ENCODE peak calls at places on chromosome 1, in ten cellular contexts. V is G401; L is MM.1S; M is stimulated activated CD4-positive, alpha-beta T cell treated with anti-CD3 and anti-CD28 coated beads, Interleukin-15, amount 100 ng/mL, for 1 hour; Y is AG20443; N is C1 segment of cervical spinal cord; U is stomach; W is activated gamma-delta T cell; X is hepatic stellate cell; O is tibial nerve. R is an unnamed sample.
A peak's percentile ranks its signal among the peaks of the same experiment; 100 is the strongest.

GRCh38 chr1:201422026-201422425 is 496 bp upstream of the TNNI1 start:
- DNase-seq in V (no peak), L (no peak), M (no peak), Y (no peak), N (no peak), U (no peak), W (no peak), X (no peak), O (no peak), R (no peak)

GRCh38 chr1:94417702-94417961 is 557 bp upstream of the ABCD3 start:
- DNase-seq in V (no peak), L (no peak), M (no peak), Y (no peak), N (no peak), U (no peak), W (no peak), X (no peak), O (no peak), R (no peak)

GRCh38 chr1:214420833-214421232 is 130.6 kb downstream of the PTPN14 start:
- DNase-seq in V (no peak), L (no peak), M (no peak), Y (no peak), N (no peak), U (no peak), W (no peak), X (no peak), O (no peak), R (no peak)

GRCh38 chr1:111649648-111650047 is 30.1 kb downstream of the RAP1A start:
- DNase-seq in V (no peak), L (no peak), M (no peak), Y (no peak), N (no peak), U (no peak), W (no peak), X (no peak), O (no peak), R (no peak)

GRCh38 chr1:116971481-116971880 is 30.1 kb upstream of the CD101 start:
- DNase-seq in V (no peak), L (no peak), M (no peak), Y (no peak), N (no peak), U (no peak), W (no peak), X (no peak), O (no peak), R (no peak)

GRCh38 chr1:112714313-112715263 is 544 bp downstream of the PPM1J start:
- DNase-seq in V (peak; percentile 35), L (no peak), M (no peak), Y (no peak), N (peak; percentile 26), U (peak; percentile 32), W (no peak), X (peak; percentile 42), O (no peak), R (no peak)

GRCh38 chr1:155910621-155911121 is 478 bp downstream of the RIT1 start:
- DNase-seq in V (peak; percentile 46), L (no peak), M (no peak), Y (peak; percentile 23), N (peak; percentile 61), U (peak; percentile 32), W (no peak), X (no peak), O (no peak), R (no peak)

GRCh38 chr1:151915066-151915686 is 5.9 kb upstream of the THEM4 start:
- DNase-seq in V (no peak), L (peak; percentile 8), M (no peak), Y (no peak), N (no peak), U (no peak), W (no peak), X (peak; percentile 35), O (no peak), R (no peak)

GRCh38 chr1:65441464-65441863 is 21.0 kb downstream of the LEPR start:
- DNase-seq in V (no peak), L (no peak), M (no peak), Y (no peak), N (no peak), U (no peak), W (no peak), X (no peak), O (no peak), R (no peak)

GRCh38 chr1:224694969-224695368 is 78.9 kb downstream of the CNIH3 start:
- DNase-seq in V (no peak), L (no peak), M (no peak), Y (no peak), N (no peak), U (no peak), W (no peak), X (no peak), O (no peak), R (no peak)

GRCh38 chr1:154434346-154435075 is 29.4 kb downstream of the IL6R start:
- DNase-seq in V (peak; percentile 23), L (no peak), M (no peak), Y (no peak), N (peak; percentile 39), U (peak; percentile 81), W (no peak), X (peak; percentile 74), O (peak; percentile 75), R (no peak)

GRCh38 chr1:199287632-199288031 is 648.8 kb downstream of the PTPRC start:
- DNase-seq in V (no peak), L (no peak), M (no peak), Y (no peak), N (no peak), U (no peak), W (no peak), X (no peak), O (no peak), R (no peak)

GRCh38 chr1:87327362-87328120 is 1.1 kb upstream of the LMO4 start:
- DNase-seq in V (peak; percentile 28), L (peak; percentile 23), M (no peak), Y (no peak), N (peak; percentile 7), U (no peak), W (no peak), X (no peak), O (no peak), R (no peak)

GRCh38 chr1:226001852-226002666 is 2.9 kb upstream of the SDE2 start:
- DNase-seq in V (peak; percentile 52), L (no peak), M (no peak), Y (peak; percentile 72), N (peak; percentile 68), U (peak; percentile 53), W (no peak), X (no peak), O (peak; percentile 45), R (no peak)

GRCh38 chr1:158691907-158692306 is 5.4 kb upstream of the SPTA1 start:
- DNase-seq in V (no peak), L (no peak), M (no peak), Y (no peak), N (no peak), U (no peak), W (no peak), X (no peak), O (no peak), R (no peak)

GRCh38 chr1:193593355-193593874 is 407.0 kb upstream of the B3GALT2 start:
- DNase-seq in V (no peak), L (no peak), M (no peak), Y (no peak), N (no peak), U (no peak), W (no peak), X (no peak), O (no peak), R (no peak)

GRCh38 chr1:227805606-227806197 is 9.8 kb upstream of the PRSS38 start:
- DNase-seq in V (no peak), L (no peak), M (no peak), Y (peak; percentile 87), N (no peak), U (no peak), W (no peak), X (no peak), O (no peak), R (no peak)

GRCh38 chr1:219518168-219518905 is 94.6 kb downstream of the ZC3H11B start:
- DNase-seq in V (no peak), L (no peak), M (no peak), Y (no peak), N (no peak), U (no peak), W (no peak), X (no peak), O (no peak), R (no peak)

GRCh38 chr1:67814121-67814772 is 19.0 kb downstream of the GNG12 start:
- DNase-seq in V (no peak), L (no peak), M (no peak), Y (peak; percentile 38), N (no peak), U (no peak), W (no peak), X (no peak), O (no peak), R (no peak)

GRCh38 chr1:169143351-169143750 is 36.9 kb downstream of the ATP1B1 start:
- DNase-seq in V (no peak), L (no peak), M (no peak), Y (no peak), N (no peak), U (no peak), W (no peak), X (no peak), O (no peak), R (no peak)

GRCh38 chr1:43007377-43008105 is 48.9 kb upstream of the SLC2A1 start:
- DNase-seq in V (no peak), L (no peak), M (no peak), Y (no peak), N (no peak), U (peak; percentile 29), W (no peak), X (no peak), O (no peak), R (no peak)

GRCh38 chr1:194214735-194215134 is 1028.3 kb upstream of the B3GALT2 start:
- DNase-seq in V (no peak), L (no peak), M (no peak), Y (no peak), N (no peak), U (no peak), W (no peak), X (no peak), O (no peak), R (no peak)

GRCh38 chr1:196381544-196381943 is 226.7 kb downstream of the KCNT2 start:
- DNase-seq in V (no peak), L (no peak), M (no peak), Y (no peak), N (no peak), U (no peak), W (no peak), X (no peak), O (no peak), R (no peak)

GRCh38 chr1:61782771-61783170 is 40.5 kb downstream of the PATJ start:
- DNase-seq in V (no peak), L (peak; percentile 64), M (no peak), Y (no peak), N (no peak), U (no peak), W (no peak), X (no peak), O (no peak), R (no peak)

GRCh38 chr1:224435318-224435763 is 744 bp upstream of the WDR26 start:
- DNase-seq in V (peak; percentile 39), L (peak; percentile 56), M (no peak), Y (peak; percentile 60), N (no peak), U (no peak), W (no peak), X (peak; percentile 75), O (no peak), R (no peak)

GRCh38 chr1:51666463-51666862 is 49.6 kb downstream of the OSBPL9 start:
- DNase-seq in V (no peak), L (no peak), M (no peak), Y (peak; percentile 73), N (no peak), U (no peak), W (no peak), X (peak; percentile 16), O (no peak), R (no peak)

GRCh38 chr1:43582162-43582566 is 51.5 kb downstream of the PTPRF start:
- DNase-seq in V (no peak), L (no peak), M (no peak), Y (peak; percentile 95), N (no peak), U (peak; percentile 68), W (no peak), X (peak; percentile 95), O (no peak), R (no peak)

GRCh38 chr1:206933333-206933945 is 11.7 kb upstream of the FCMR start:
- DNase-seq in V (no peak), L (peak; percentile 89), M (peak; percentile 55), Y (peak; percentile 50), N (peak; percentile 10), U (peak; percentile 57), W (no peak), X (peak; percentile 47), O (no peak), R (no peak)

R was measured in cerebellar nuclear complex.